ENCODE peak calls at places on chromosomes 7 and 10, in eight cellular contexts. S, Z, U, Q, G, F, Y and K are unnamed samples. For H3K9me3 and H3K4me1, the result is how much of the 10 kb centered on the place peaks cover.

GRCh38 chr10:94567714-94568520 is 22.3 kb downstream of the HELLS start:
- DNase-seq in S (no peak), Z (no peak), U (no peak), Q (no peak), G (no peak), F (no peak), Y (no peak), K (no peak)

GRCh38 chr7:29292886-29293658 is 98.5 kb downstream of the CHN2 start:
- DNase-seq in S (no peak), Z (no peak), U (no peak), Q (no peak), G (no peak), F (no peak), Y (no peak), K (no peak)

GRCh38 chr10:36621346-36621745 is 504.1 kb upstream of the ANKRD30A start:
- DNase-seq in S (no peak), Z (no peak), U (no peak), Q (no peak), G (no peak), F (no peak), Y (no peak), K (no peak)

GRCh38 chr10:91410638-91411367 is 659 bp downstream of the HECTD2 start:
- DNase-seq in S (no peak), Z (no peak), U (peak), Q (no peak), G (peak), F (no peak), Y (peak), K (no peak)

GRCh38 chr10:75209325-75210192 is 1.0 kb upstream of the VDAC2 start:
- DNase-seq in S (no peak), Z (peak), U (peak), Q (peak), G (peak), F (peak), Y (peak), K (no peak)

GRCh38 chr10:100045592-100045991 is 35.8 kb upstream of the DNMBP start:
- DNase-seq in S (no peak), Z (no peak), U (no peak), Q (no peak), G (no peak), F (no peak), Y (no peak), K (no peak)

GRCh38 chr10:129913021-129913695 is 50.9 kb downstream of the EBF3 start:
- DNase-seq in S (no peak), Z (no peak), U (no peak), Q (no peak), G (no peak), F (peak), Y (no peak), K (no peak)

GRCh38 chr10:124339951-124340760 is 78.6 kb downstream of the OAT start:
- DNase-seq in S (no peak), Z (no peak), U (no peak), Q (no peak), G (no peak), F (peak), Y (no peak), K (no peak)

GRCh38 chr7:157811946-157812345 is 475.1 kb downstream of the DNAJB6 start:
- DNase-seq in S (no peak), Z (no peak), U (no peak), Q (no peak), G (no peak), F (peak), Y (no peak), K (no peak)
- H3K9me3 ChIP-seq in S (under half), Z (under half), U (under half), Q (under half), G (under half), F (under half), Y (under half), K (under half)

GRCh38 chr7:2526659-2527504 is 7.3 kb downstream of the LFNG start:
- DNase-seq in S (no peak), Z (peak), U (no peak), Q (no peak), G (no peak), F (no peak), Y (no peak), K (no peak)
- H3K4me1 ChIP-seq in S (half or more), Z (under half), U (half or more), Q (under half), G (under half), F (under half), Y (under half), K (under half)

GRCh38 chr7:68384581-68384980 is 1213.7 kb upstream of the AUTS2 start:
- DNase-seq in S (no peak), Z (no peak), U (no peak), Q (no peak), G (no peak), F (no peak), Y (no peak), K (no peak)

GRCh38 chr7:68381731-68382130 is 1216.5 kb upstream of the AUTS2 start:
- DNase-seq in S (no peak), Z (no peak), U (no peak), Q (no peak), G (no peak), F (no peak), Y (no peak), K (no peak)
- H3K9me3 ChIP-seq in S (under half), Z (under half), U (under half), Q (under half), G (under half), F (under half), Y (under half), K (under half)

DNA sequence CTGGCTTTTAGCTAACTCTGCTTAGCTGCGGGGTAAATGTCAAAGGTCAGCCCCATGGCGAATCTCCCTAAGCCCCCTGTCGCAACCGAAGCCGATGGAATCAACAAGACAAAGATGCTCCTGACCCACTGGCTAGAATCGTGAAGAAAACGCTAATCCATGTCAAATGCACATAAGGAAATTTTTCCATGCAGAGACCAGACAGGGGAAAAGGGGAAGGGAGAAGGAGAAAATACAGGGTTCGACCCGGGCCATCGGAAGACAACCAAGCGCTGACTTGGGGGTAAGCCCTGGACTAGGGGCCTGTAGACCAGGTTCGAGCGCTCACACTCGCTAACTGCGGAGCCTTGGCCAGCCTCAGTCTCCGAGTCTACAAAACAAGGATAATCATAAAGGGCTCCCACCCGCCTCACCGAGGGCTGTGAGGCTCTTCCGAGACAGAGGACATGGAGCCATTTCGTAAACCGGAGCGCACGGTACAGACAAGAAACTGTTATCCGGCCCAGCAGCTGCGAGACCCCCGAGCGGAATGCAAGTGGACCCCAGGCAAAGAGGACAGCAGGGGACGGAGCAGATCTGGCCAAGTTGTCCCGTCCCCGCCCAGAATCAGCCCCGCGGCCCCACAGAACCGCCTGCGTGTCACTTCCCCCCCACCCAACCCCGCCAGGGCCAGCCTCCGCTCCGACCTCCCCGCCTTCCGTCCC is 501 bp downstream of the SAR1A start:
- DNase-seq in S (no peak), Z (no peak), U (no peak), Q (peak), G (peak), F (no peak), Y (no peak), K (no peak)
- H3K4me1 ChIP-seq in S (under half), Z (under half), U (under half), Q (under half), G (under half), F (under half), Y (under half), K (under half)

GRCh38 chr7:106451171-106451570 is 166.4 kb upstream of the NAMPT start:
- DNase-seq in S (no peak), Z (no peak), U (no peak), Q (no peak), G (no peak), F (no peak), Y (no peak), K (no peak)
- H3K9me3 ChIP-seq in S (under half), Z (under half), U (under half), Q (under half), G (under half), F (under half), Y (under half), K (under half)

GRCh38 chr7:16740623-16740953 is 13.0 kb upstream of the TSPAN13 start:
- DNase-seq in S (no peak), Z (no peak), U (no peak), Q (no peak), G (no peak), F (no peak), Y (no peak), K (no peak)
- H3K4me1 ChIP-seq in S (under half), Z (under half), U (under half), Q (under half), G (under half), F (under half), Y (under half), K (under half)